ENCODE peak calls at places on chromosomes 2 and 18, in six cellular contexts. B is body of pancreas, P is brain microvascular endothelial cell, Q is suprapubic skin, J is GM23338, D is left lung. K is an unnamed sample.
A peak's percentile ranks its signal among the peaks of the same experiment; 100 is the strongest.

GRCh38 chr2:229713371-229714079 is 830 bp downstream of the DNER start:
- DNase-seq in Q (no peak), D (peak; percentile 69), J (peak; percentile 75), P (no peak), B (no peak), K (peak; percentile 25)

GRCh38 chr2:72008608-72009007 is 139.1 kb downstream of the CYP26B1 start:
- DNase-seq in Q (peak; percentile 29), J (no peak), D (peak; percentile 31), B (no peak), P (no peak), K (no peak)

GRCh38 chr2:16139663-16140610 is 199.6 kb downstream of the MYCN start:
- DNase-seq in J (no peak), Q (no peak), D (no peak), B (no peak), P (no peak), K (no peak)

GRCh38 chr2:107282135-107282534 is 396.2 kb upstream of the ST6GAL2 start:
- DNase-seq in P (no peak), Q (no peak), D (no peak), B (no peak), J (no peak), K (no peak)

GRCh38 chr2:126862730-126863129 is 36.0 kb upstream of the TEX51 start:
- DNase-seq in B (no peak), D (no peak), P (no peak), J (no peak), Q (no peak), K (no peak)

GRCh38 chr2:54558188-54558975 is 102.3 kb downstream of the SPTBN1 start:
- DNase-seq in Q (no peak), B (peak; percentile 85), P (peak; percentile 76), J (peak; percentile 90), D (peak; percentile 92), K (peak; percentile 58)

GRCh38 chr18:70577023-70577420 is 288.2 kb downstream of the SOCS6 start:
- DNase-seq in B (no peak), D (no peak), Q (no peak), J (no peak), P (no peak), K (no peak)

GRCh38 chr2:9398881-9399805 is 24.2 kb downstream of the ITGB1BP1 start:
- DNase-seq in P (no peak), B (no peak), J (no peak), Q (no peak), D (no peak), K (no peak)

GRCh38 chr2:10297950-10298349 is 4.8 kb upstream of the HPCAL1 start:
- DNase-seq in B (no peak), Q (no peak), J (no peak), D (no peak), P (peak; percentile 81), K (no peak)

GRCh38 chr2:121650554-121650930 is 1.3 kb upstream of the CLASP1 start:
- DNase-seq in P (peak; percentile 30), B (no peak), D (no peak), J (peak; percentile 52), Q (no peak), K (no peak)

GRCh38 chr2:25567406-25567805 is 106.0 kb downstream of the DTNB start:
- DNase-seq in J (peak; percentile 33), B (no peak), Q (no peak), P (peak; percentile 48), D (no peak), K (no peak)

GRCh38 chr2:40450066-40450841 is 1.6 kb downstream of the SLC8A1 start:
- DNase-seq in D (peak; percentile 73), Q (no peak), J (peak; percentile 20), B (no peak), P (peak; percentile 31), K (no peak)

GRCh38 chr2:174183076-174183475 is 65.3 kb downstream of the OLA1 start:
- DNase-seq in B (no peak), Q (no peak), P (no peak), D (no peak), J (no peak), K (no peak)

GRCh38 chr2:102615620-102616436 is 3.5 kb upstream of the SLC9A2 start:
- DNase-seq in P (peak; percentile 54), Q (no peak), D (peak; percentile 86), B (peak; percentile 47), J (peak; percentile 85), K (no peak)

GRCh38 chr2:84959494-84960156 is 11.3 kb upstream of the KCMF1 start:
- DNase-seq in D (no peak), P (no peak), Q (no peak), J (peak; percentile 91), B (peak; percentile 74), K (no peak)

DNA sequence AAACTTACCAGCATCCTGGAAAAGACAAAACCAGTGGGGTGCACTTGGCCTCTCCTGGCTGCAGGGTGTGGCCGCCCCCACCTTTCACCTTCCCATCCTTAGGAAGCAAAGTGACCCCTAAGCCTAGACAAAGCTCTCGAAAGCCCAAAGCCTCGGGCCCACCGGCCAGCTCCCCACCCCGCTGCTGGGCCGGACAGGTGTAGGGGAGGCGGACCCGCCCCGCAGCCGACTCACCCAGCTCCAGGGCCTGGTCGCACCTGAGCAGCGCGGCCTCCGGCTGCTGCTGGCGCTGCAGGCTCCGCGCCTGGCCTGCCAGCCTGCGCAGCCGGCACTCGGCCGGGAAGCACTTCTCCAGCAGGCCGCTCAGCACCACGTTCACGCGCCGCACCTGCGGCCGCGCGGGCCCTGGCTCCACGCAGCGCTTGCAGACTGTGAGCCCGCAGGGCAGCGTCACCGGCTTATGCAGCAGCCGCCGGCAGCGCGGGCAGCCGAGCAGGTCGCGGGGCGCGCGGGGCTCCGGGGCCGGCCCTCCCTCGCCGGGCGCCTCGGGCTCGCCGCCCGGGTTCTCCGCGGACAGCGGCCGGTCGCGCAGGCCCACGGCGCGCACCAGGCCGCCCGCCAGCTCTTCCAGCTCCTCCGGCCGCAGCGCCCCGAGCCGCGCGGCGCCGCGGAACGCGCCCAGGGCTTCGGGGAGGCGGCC is 970 bp downstream of the LONRF2 start:
- DNase-seq in P (peak; percentile 7), B (peak; percentile 73), D (peak; percentile 84), Q (no peak), J (peak; percentile 82), K (peak; percentile 67)
- TF ChIP-seq CTCF in P (peak; percentile 1), B (peak; percentile 52), D (peak; percentile 16), Q (peak; percentile 16), J (peak; percentile 36), K (peak; percentile 62)

GRCh38 chr2:79860233-79861058 is 347.6 kb downstream of the CTNNA2 start:
- DNase-seq in B (no peak), D (no peak), Q (no peak), P (no peak), J (peak; percentile 79), K (no peak)
- TF ChIP-seq CTCF in B (peak; percentile 71), D (no peak), Q (no peak), P (peak; percentile 76), J (peak; percentile 92), K (peak; percentile 70)

DNA sequence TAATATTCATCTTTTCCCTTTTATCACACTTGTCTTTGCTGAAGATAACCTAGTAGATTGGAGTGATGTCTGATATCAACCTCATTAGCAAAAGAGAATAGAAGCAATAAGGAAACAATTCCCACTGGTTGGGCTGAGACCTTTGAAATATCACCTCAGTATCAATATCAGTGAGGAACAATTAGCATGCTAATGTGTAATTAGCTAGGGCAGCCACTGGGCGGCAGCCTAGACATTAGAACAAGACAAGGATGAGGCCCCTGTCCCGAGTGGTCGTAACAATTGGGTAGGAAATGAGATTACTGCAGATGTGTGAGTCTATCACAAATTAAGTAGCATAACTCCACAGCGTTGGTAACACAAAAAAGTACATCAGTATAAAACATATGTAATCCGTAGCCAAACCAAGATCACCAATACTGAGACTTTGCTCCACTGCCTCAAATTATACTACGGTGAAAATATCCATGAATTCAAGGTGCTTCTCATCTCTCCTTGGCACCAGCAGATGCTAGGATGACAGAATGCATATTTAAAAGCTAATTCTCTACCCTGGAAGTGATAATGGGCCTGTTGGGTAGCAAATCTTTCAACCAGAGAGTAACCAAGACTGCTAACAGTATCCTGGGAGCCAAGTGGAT is 99.1 kb downstream of the ALPK2 start:
- DNase-seq in J (peak; percentile 88), D (no peak), Q (no peak), P (peak; percentile 63), B (peak; percentile 58), K (peak; percentile 21)
- TF ChIP-seq CTCF in J (peak; percentile 98), D (peak; percentile 62), Q (peak; percentile 60), P (peak; percentile 86), B (peak; percentile 85), K (peak; percentile 76)

DNA sequence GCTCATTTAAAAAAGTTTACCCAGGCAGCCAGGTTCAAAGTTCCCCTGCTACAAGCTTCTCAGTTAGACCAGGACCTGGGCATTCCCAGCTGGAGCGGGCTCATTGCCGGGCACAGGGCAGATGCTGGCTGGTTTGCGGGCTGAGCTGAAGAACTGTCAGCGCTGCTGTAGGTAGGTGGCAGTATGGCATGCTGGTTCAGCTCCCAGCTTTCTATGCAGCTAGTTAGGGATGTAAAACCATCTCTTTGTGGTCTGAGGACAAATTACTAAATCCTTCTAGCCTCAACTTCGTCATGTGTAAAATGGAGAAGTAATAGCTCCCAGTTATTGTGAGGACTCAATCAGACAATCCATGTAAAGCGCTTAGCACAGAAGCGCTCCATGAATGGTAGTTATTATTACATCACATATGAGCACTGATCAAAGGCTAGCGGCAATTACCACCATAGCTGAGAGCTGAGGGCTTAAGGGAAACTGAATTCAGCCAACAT is 2.4 kb upstream of the LDLRAD4 start:
- DNase-seq in B (peak; percentile 63), Q (no peak), D (no peak), P (peak; percentile 55), J (peak; percentile 73), K (no peak)
- TF ChIP-seq CTCF in B (peak; percentile 71), Q (peak; percentile 73), D (peak; percentile 60), P (peak; percentile 78), J (peak; percentile 75), K (peak; percentile 55)

K was measured in progenitor cell of endocrine pancreas.